ENCODE peak calls at places on chromosomes 6 and 20, in five cellular contexts. R is psoas muscle; L is SHP77; M is stimulated activated CD8-positive, alpha-beta memory T cell treated with anti-CD3 and anti-CD28 coated beads, Interleukin-2, amount 100 ng/mL, for 1 hour; Z is AG08395. Q is an unnamed sample.

GRCh38 chr6:14705841-14706377 is 540.0 kb upstream of the JARID2 start:
- DNase-seq in R (no peak), Z (no peak), L (no peak), M (no peak), Q (no peak)

GRCh38 chr6:36246511-36247268 is 23.2 kb upstream of the PNPLA1 start:
- DNase-seq in Z (no peak), R (no peak), L (no peak), M (no peak), Q (no peak)

GRCh38 chr20:35134472-35134871 is 12.7 kb downstream of the EDEM2 start:
- DNase-seq in L (no peak), M (no peak), R (peak), Z (no peak), Q (no peak)

GRCh38 chr6:134619789-134620188 is 301.9 kb upstream of the SGK1 start:
- DNase-seq in M (no peak), R (no peak), L (no peak), Z (peak), Q (no peak)

GRCh38 chr20:63064310-63064709 is 57.5 kb upstream of the BHLHE23 start:
- DNase-seq in Z (no peak), M (no peak), R (no peak), L (peak), Q (no peak)

GRCh38 chr20:56440346-56441007 is 27.9 kb upstream of the RTF2 start:
- DNase-seq in Z (no peak), L (no peak), M (peak), R (no peak), Q (peak)

GRCh38 chr6:152815230-152815922 is 64.8 kb downstream of the VIP start:
- DNase-seq in M (no peak), L (no peak), Z (no peak), R (no peak), Q (no peak)

GRCh38 chr6:130760006-130760405 is 67.2 kb upstream of the SMLR1 start:
- DNase-seq in R (no peak), L (peak), M (no peak), Z (peak), Q (no peak)

GRCh38 chr20:31975874-31976273 is 7.9 kb downstream of the XKR7 start:
- DNase-seq in L (no peak), M (no peak), Z (no peak), R (no peak), Q (no peak)

GRCh38 chr20:48704761-48705160 is 123.0 kb downstream of the PREX1 start:
- DNase-seq in R (no peak), M (no peak), L (no peak), Z (no peak), Q (no peak)

GRCh38 chr20:47237715-47238114 is 118.8 kb downstream of the ZMYND8 start:
- DNase-seq in L (no peak), Z (no peak), R (no peak), M (no peak), Q (no peak)

GRCh38 chr6:85460951-85461805 is 11.3 kb downstream of the NT5E start:
- DNase-seq in L (no peak), R (no peak), M (peak), Z (no peak), Q (peak)

GRCh38 chr6:24766685-24767462 is 7.9 kb upstream of the GMNN start:
- DNase-seq in L (peak), M (no peak), R (no peak), Z (peak), Q (no peak)

GRCh38 chr6:27296106-27296783 is 15.8 kb downstream of the POM121L2 start:
- DNase-seq in L (no peak), M (no peak), Z (peak), R (no peak), Q (no peak)

GRCh38 chr20:31869942-31870702 is at the start of the genes DUSP15 and TTLL9:
- DNase-seq in R (no peak), M (no peak), L (no peak), Z (peak), Q (no peak)

GRCh38 chr6:35650015-35650414 is 38.7 kb downstream of the FKBP5 start:
- DNase-seq in L (no peak), Z (no peak), R (no peak), M (no peak), Q (no peak)

GRCh38 chr6:167907837-167908681 is 81.3 kb downstream of the AFDN start:
- DNase-seq in M (no peak), Z (peak), L (peak), R (no peak), Q (no peak)

GRCh38 chr6:76264466-76264865 is 192.0 kb upstream of the IMPG1 start:
- DNase-seq in M (no peak), R (no peak), L (no peak), Z (no peak), Q (no peak)

GRCh38 chr6:100217641-100218040 is 223.6 kb upstream of the MCHR2 start:
- DNase-seq in Z (no peak), M (no peak), R (no peak), L (no peak), Q (no peak)

GRCh38 chr20:1918766-1919165 is 23.6 kb downstream of the SIRPA start:
- DNase-seq in R (no peak), M (no peak), L (no peak), Z (peak), Q (no peak)

GRCh38 chr6:82270791-82271392 is 23.3 kb upstream of the IBTK start:
- DNase-seq in R (no peak), M (no peak), L (peak), Z (peak), Q (no peak)

GRCh38 chr6:34525431-34526175 is 30.5 kb downstream of the SPDEF start:
- DNase-seq in L (no peak), M (no peak), Z (no peak), R (no peak), Q (no peak)

GRCh38 chr20:5757949-5758348 is 7.7 kb downstream of the SHLD1 start:
- DNase-seq in M (no peak), L (no peak), R (no peak), Z (no peak), Q (no peak)

GRCh38 chr20:35306931-35307517 is 14.8 kb upstream of the FAM83C start:
- DNase-seq in L (peak), M (no peak), Z (peak), R (peak), Q (no peak)

GRCh38 chr6:31621320-31621939 is 915 bp downstream of the PRRC2A start:
- DNase-seq in M (no peak), Z (no peak), L (no peak), R (no peak), Q (no peak)

GRCh38 chr20:57717797-57718196 is 8.0 kb upstream of the PMEPA1 start:
- DNase-seq in R (no peak), M (no peak), Z (peak), L (no peak), Q (no peak)

GRCh38 chr20:19727251-19727847 is 30.7 kb upstream of the RIN2 start:
- DNase-seq in L (no peak), R (no peak), M (no peak), Z (no peak), Q (no peak)

GRCh38 chr6:140537834-140538680 is 1163.6 kb upstream of the CITED2 start:
- DNase-seq in Z (peak), R (no peak), L (no peak), M (no peak), Q (no peak)

GRCh38 chr20:10602141-10602660 is 71.6 kb downstream of the JAG1 start:
- DNase-seq in Z (no peak), R (no peak), M (no peak), L (no peak), Q (no peak)

GRCh38 chr20:58432190-58432954 is 43.3 kb downstream of the VAPB start:
- DNase-seq in M (no peak), L (no peak), Z (no peak), R (no peak), Q (no peak)

GRCh38 chr6:38346291-38347079 is 293.2 kb downstream of the BTBD9 start:
- DNase-seq in R (no peak), L (no peak), Z (peak), M (no peak), Q (no peak)

GRCh38 chr20:4781211-4781610 is 59.5 kb downstream of the PRND start:
- DNase-seq in L (no peak), R (no peak), Z (no peak), M (no peak), Q (no peak)

GRCh38 chr6:91970700-91971099 is 1383.8 kb upstream of the MAP3K7 start:
- DNase-seq in M (no peak), Z (no peak), R (no peak), L (no peak), Q (no peak)

Q was measured in KG1.